ENCODE peak calls at places on chromosome 11, in seven cellular contexts. S is fibroblast of lung, Z is mammary epithelial cell, L is DND-41, X is GM12878, G is HCT116, M is neural progenitor cell. B is an unnamed sample.
A peak's percentile ranks its signal among the peaks of the same experiment; 100 is the strongest.

GRCh38 chr11:44988111-44988510 is 37.4 kb upstream of the TP53I11 start:
- DNase-seq in S (no peak), Z (no peak), L (no peak), X (no peak), G (no peak), M (no peak), B (no peak)

GRCh38 chr11:76830639-76831312 is 29.9 kb upstream of the ACER3 start:
- DNase-seq in S (peak; percentile 52), Z (no peak), L (no peak), X (no peak), G (no peak), M (no peak), B (peak; percentile 29)

GRCh38 chr11:119741369-119742262 is 12.6 kb upstream of the NECTIN1 start:
- DNase-seq in S (no peak), Z (no peak), L (peak; percentile 48), X (no peak), G (no peak), M (peak; percentile 79), B (no peak)

GRCh38 chr11:101127699-101128570 is 1.7 kb downstream of the PGR start:
- DNase-seq in S (peak; percentile 6), Z (no peak), L (no peak), X (no peak), G (no peak), M (peak; percentile 58), B (no peak)

GRCh38 chr11:74672956-74673895 is 58.0 kb downstream of the CHRDL2 start:
- DNase-seq in S (peak; percentile 97), Z (peak; percentile 88), L (no peak), X (no peak), G (no peak), M (no peak), B (peak; percentile 98)

GRCh38 chr11:66081505-66081904 is 11.4 kb downstream of the PACS1 start:
- DNase-seq in S (no peak), Z (peak; percentile 77), L (peak; percentile 81), X (no peak), G (no peak), M (no peak), B (peak; percentile 33)

GRCh38 chr11:106474274-106474673 is 396.8 kb downstream of the AASDHPPT start:
- DNase-seq in S (no peak), Z (no peak), L (no peak), X (no peak), G (no peak), M (no peak), B (no peak)

GRCh38 chr11:65378208-65378927 is 4.1 kb downstream of the SLC25A45 start:
- DNase-seq in S (no peak), Z (no peak), L (no peak), X (no peak), G (no peak), M (peak; percentile 3), B (no peak)

GRCh38 chr11:114060402-114061052 is 1.0 kb downstream of the ZBTB16 start:
- DNase-seq in S (no peak), Z (peak; percentile 49), L (no peak), X (no peak), G (no peak), M (peak; percentile 65), B (no peak)

GRCh38 chr11:1879342-1879940 is 12.3 kb downstream of the PRR33 start:
- DNase-seq in S (no peak), Z (no peak), L (no peak), X (no peak), G (no peak), M (no peak), B (no peak)

GRCh38 chr11:1876361-1877063 is 15.2 kb downstream of the PRR33 start:
- DNase-seq in S (peak; percentile 91), Z (no peak), L (no peak), X (no peak), G (no peak), M (peak; percentile 65), B (no peak)

GRCh38 chr11:1879941-1880720 is 11.6 kb downstream of the PRR33 start:
- DNase-seq in S (peak; percentile 28), Z (no peak), L (no peak), X (no peak), G (no peak), M (no peak), B (peak; percentile 13)

GRCh38 chr11:1877211-1878133 is 14.2 kb downstream of the PRR33 start:
- DNase-seq in S (peak; percentile 83), Z (no peak), L (no peak), X (no peak), G (no peak), M (no peak), B (no peak)

GRCh38 chr11:1878134-1879031 is 13.3 kb downstream of the PRR33 start:
- DNase-seq in S (no peak), Z (no peak), L (no peak), X (no peak), G (no peak), M (no peak), B (no peak)
- H3K4me1 ChIP-seq in S (no peaks in the 10 kb centered on the region), Z (peaks cover 9% of the 10 kb centered on the region), L (no peaks in the 10 kb centered on the region), X (no peaks in the 10 kb centered on the region), G (no peaks in the 10 kb centered on the region), M (peaks cover 6% of the 10 kb centered on the region), B (peaks cover 8% of the 10 kb centered on the region)

DNA sequence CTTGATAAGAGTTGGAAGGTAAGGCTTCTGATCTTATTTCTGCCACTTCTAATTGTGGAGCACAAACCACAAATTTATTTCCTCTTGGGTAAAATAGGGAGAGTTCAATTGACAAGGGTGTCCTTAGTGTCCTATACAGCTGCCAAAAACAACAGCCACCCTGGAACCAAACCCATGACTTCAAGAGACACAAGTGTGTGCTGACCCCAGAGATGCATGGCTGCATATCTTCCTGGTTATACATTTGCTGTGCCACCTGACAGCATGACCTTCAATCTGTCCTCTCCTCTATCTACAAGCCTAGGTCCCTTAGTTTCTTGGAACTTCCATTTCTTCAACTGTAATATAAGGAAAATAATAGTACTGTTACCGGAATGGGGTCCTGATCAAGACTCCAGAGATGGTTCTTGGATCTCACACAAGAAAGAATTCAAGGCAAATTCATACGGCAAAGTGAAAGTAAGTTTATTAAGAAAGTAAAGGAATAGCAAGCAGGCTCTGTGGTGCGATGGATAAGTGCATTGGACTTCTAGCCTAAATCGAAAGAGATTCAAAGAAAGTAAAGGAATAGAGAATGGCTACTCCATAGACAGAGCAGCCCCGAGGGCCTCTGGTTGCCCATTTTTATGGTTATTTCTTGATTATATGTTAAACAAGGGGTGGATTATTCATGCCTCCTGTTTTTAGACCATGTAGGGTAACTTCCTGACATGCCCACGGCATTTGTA is 15.5 kb upstream of the TMEM123 start:
- DNase-seq in S (no peak), Z (no peak), L (no peak), X (no peak), G (no peak), M (no peak), B (no peak)
- H2AFZ ChIP-seq in S (no peak overlapping the region), Z (no peak overlapping the region), L (no peak overlapping the region), X (no peak overlapping the region), G (no peak overlapping the region), M (no peak overlapping the region), B (no peak overlapping the region)

GRCh38 chr11:60927600-60927999 is 3.3 kb downstream of the TMEM132A start:
- DNase-seq in S (no peak), Z (no peak), L (no peak), X (no peak), G (no peak), M (no peak), B (no peak)

GRCh38 chr11:60925685-60926267 is 1.5 kb downstream of the TMEM132A start:
- DNase-seq in S (no peak), Z (peak; percentile 93), L (no peak), X (no peak), G (no peak), M (no peak), B (peak; percentile 30)

GRCh38 chr11:60927061-60927592 is 2.9 kb downstream of the TMEM132A start:
- DNase-seq in S (no peak), Z (no peak), L (no peak), X (no peak), G (no peak), M (no peak), B (no peak)

GRCh38 chr11:60924906-60925684 is 835 bp downstream of the TMEM132A start:
- DNase-seq in S (no peak), Z (no peak), L (no peak), X (no peak), G (no peak), M (peak; percentile 41), B (no peak)

GRCh38 chr11:60926500-60926899 is 2.2 kb downstream of the TMEM132A start:
- DNase-seq in S (no peak), Z (no peak), L (no peak), X (no peak), G (no peak), M (no peak), B (no peak)
- TF ChIP-seq EZH2 in S (no peak), Z (no peak), L (no peak), X (no peak), G (no peak), M (no peak), B (no peak)

DNA sequence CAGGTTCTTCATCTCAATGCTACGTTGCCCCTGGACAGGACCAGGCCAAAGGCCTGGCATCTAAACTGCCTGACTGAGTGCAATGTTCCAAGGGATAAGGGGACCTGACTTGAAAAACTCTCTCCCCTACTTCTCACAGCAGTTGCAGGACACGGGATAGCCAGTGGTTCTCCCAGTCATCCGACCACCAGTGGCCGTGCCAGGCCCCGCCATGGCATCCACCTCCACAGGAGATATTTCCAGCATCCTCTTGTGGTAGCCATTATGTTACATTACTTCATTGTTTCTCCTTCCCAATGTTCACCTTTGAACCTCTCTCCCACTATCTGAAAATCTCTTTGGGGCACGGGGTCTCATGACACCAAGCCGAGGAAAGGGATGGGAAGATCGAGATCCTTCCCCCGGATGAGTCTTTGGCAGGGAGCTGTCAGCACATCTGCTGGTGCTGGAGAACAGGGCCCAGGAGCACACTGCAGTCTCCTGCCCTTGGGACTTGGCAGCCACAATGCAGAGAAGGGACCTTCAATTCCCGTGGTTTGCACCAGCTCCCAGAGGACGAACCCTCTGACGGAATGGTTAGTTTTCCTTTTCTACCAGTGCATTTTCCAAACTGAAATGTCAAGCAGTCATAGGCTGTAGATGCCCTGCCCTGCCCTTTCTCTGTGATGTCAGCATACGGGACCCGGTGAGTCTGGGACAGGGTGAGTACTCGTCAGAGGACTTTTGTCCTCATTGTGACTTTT is 121.2 kb downstream of the ETS1 start:
- DNase-seq in S (no peak), Z (no peak), L (no peak), X (no peak), G (no peak), M (no peak), B (no peak)
- H3K4me1 ChIP-seq in S (peaks cover 52% of the 10 kb centered on the region), Z (peaks cover 22% of the 10 kb centered on the region), L (peaks cover 11% of the 10 kb centered on the region), X (peaks cover 36% of the 10 kb centered on the region), G (peaks cover 12% of the 10 kb centered on the region), M (peaks cover 9% of the 10 kb centered on the region), B (peaks cover 55% of the 10 kb centered on the region)